ENCODE peak calls at places on chromosomes 1 and 21, in nine cellular contexts. One of them, this sample, is unnamed.
A peak's percentile ranks its signal among the peaks of the same experiment; 100 is the strongest.

GRCh38 chr21:34511154-34511553 is 856 bp downstream of the KCNE1 start:
- DNase-seq in psoas muscle: no peak
- DNase-seq in endothelial cell of umbilical vein: no peak
- DNase-seq in GM23338: no peak
- DNase-seq in PC-3: no peak
- DNase-seq in body of pancreas: no peak
- DNase-seq in cardiac muscle cell: peak; percentile 37
- DNase-seq in colonic mucosa: no peak
- DNase-seq in right lobe of liver: no peak
- DNase-seq in this sample: no peak

GRCh38 chr1:9294440-9294773 is 1.7 kb downstream of the SPSB1 start:
- DNase-seq in psoas muscle: peak; percentile 54
- DNase-seq in endothelial cell of umbilical vein: peak; percentile 85
- DNase-seq in GM23338: no peak
- DNase-seq in PC-3: peak; percentile 91
- DNase-seq in body of pancreas: peak; percentile 32
- DNase-seq in cardiac muscle cell: peak; percentile 60
- DNase-seq in colonic mucosa: no peak
- DNase-seq in right lobe of liver: no peak
- DNase-seq in this sample: no peak

GRCh38 chr21:27565418-27565817 is 598.5 kb upstream of the ADAMTS5 start:
- DNase-seq in psoas muscle: no peak
- DNase-seq in endothelial cell of umbilical vein: no peak
- DNase-seq in GM23338: no peak
- DNase-seq in PC-3: no peak
- DNase-seq in body of pancreas: no peak
- DNase-seq in cardiac muscle cell: no peak
- DNase-seq in colonic mucosa: no peak
- DNase-seq in right lobe of liver: no peak
- DNase-seq in this sample: no peak

GRCh38 chr1:91397605-91398004 is 7.0 kb downstream of the HFM1 start:
- DNase-seq in psoas muscle: no peak
- DNase-seq in endothelial cell of umbilical vein: no peak
- DNase-seq in GM23338: no peak
- DNase-seq in PC-3: no peak
- DNase-seq in body of pancreas: no peak
- DNase-seq in cardiac muscle cell: no peak
- DNase-seq in colonic mucosa: no peak
- DNase-seq in right lobe of liver: no peak
- DNase-seq in this sample: no peak

GRCh38 chr1:54125671-54126070 is 27.1 kb downstream of the CDCP2 start:
- DNase-seq in psoas muscle: peak; percentile 87
- DNase-seq in endothelial cell of umbilical vein: peak; percentile 55
- DNase-seq in GM23338: no peak
- DNase-seq in PC-3: peak; percentile 21
- DNase-seq in body of pancreas: peak; percentile 70
- DNase-seq in cardiac muscle cell: peak; percentile 36
- DNase-seq in colonic mucosa: peak; percentile 47
- DNase-seq in right lobe of liver: peak; percentile 73
- DNase-seq in this sample: no peak

GRCh38 chr21:38984982-38985422 is 179.3 kb downstream of the ETS2 start:
- DNase-seq in psoas muscle: no peak
- DNase-seq in endothelial cell of umbilical vein: peak; percentile 80
- DNase-seq in GM23338: no peak
- DNase-seq in PC-3: no peak
- DNase-seq in body of pancreas: no peak
- DNase-seq in cardiac muscle cell: peak; percentile 90
- DNase-seq in colonic mucosa: no peak
- DNase-seq in right lobe of liver: no peak
- DNase-seq in this sample: no peak

GRCh38 chr1:203181586-203182376 is 4.7 kb downstream of the CHI3L1 start:
- DNase-seq in psoas muscle: no peak
- DNase-seq in endothelial cell of umbilical vein: no peak
- DNase-seq in GM23338: no peak
- DNase-seq in PC-3: no peak
- DNase-seq in body of pancreas: no peak
- DNase-seq in cardiac muscle cell: peak; percentile 35
- DNase-seq in colonic mucosa: no peak
- DNase-seq in right lobe of liver: no peak
- DNase-seq in this sample: no peak

GRCh38 chr1:2611034-2611501 is 21.7 kb downstream of the MMEL1 start:
- DNase-seq in psoas muscle: peak; percentile 53
- DNase-seq in endothelial cell of umbilical vein: peak; percentile 12
- DNase-seq in GM23338: peak; percentile 90
- DNase-seq in PC-3: peak; percentile 32
- DNase-seq in body of pancreas: peak; percentile 24
- DNase-seq in cardiac muscle cell: peak; percentile 12
- DNase-seq in colonic mucosa: peak; percentile 89
- DNase-seq in right lobe of liver: peak; percentile 36
- DNase-seq in this sample: peak; percentile 77

GRCh38 chr1:22207605-22208264 is 64.8 kb upstream of the WNT4 start:
- DNase-seq in psoas muscle: peak; percentile 57
- DNase-seq in endothelial cell of umbilical vein: no peak
- DNase-seq in GM23338: peak; percentile 22
- DNase-seq in PC-3: no peak
- DNase-seq in body of pancreas: no peak
- DNase-seq in cardiac muscle cell: no peak
- DNase-seq in colonic mucosa: no peak
- DNase-seq in right lobe of liver: no peak
- DNase-seq in this sample: no peak

GRCh38 chr1:55696891-55697290 is 481.7 kb upstream of the USP24 start:
- DNase-seq in psoas muscle: no peak
- DNase-seq in endothelial cell of umbilical vein: no peak
- DNase-seq in GM23338: no peak
- DNase-seq in PC-3: no peak
- DNase-seq in body of pancreas: no peak
- DNase-seq in cardiac muscle cell: no peak
- DNase-seq in colonic mucosa: no peak
- DNase-seq in right lobe of liver: no peak
- DNase-seq in this sample: no peak

GRCh38 chr1:21256776-21257175 is 33.5 kb downstream of the ECE1 start:
- DNase-seq in psoas muscle: no peak
- DNase-seq in endothelial cell of umbilical vein: no peak
- DNase-seq in GM23338: no peak
- DNase-seq in PC-3: no peak
- DNase-seq in body of pancreas: no peak
- DNase-seq in cardiac muscle cell: no peak
- DNase-seq in colonic mucosa: no peak
- DNase-seq in right lobe of liver: no peak
- DNase-seq in this sample: no peak

GRCh38 chr21:43206231-43207042 is 37.6 kb downstream of the CRYAA start:
- DNase-seq in psoas muscle: peak; percentile 28
- DNase-seq in endothelial cell of umbilical vein: no peak
- DNase-seq in GM23338: no peak
- DNase-seq in PC-3: no peak
- DNase-seq in body of pancreas: no peak
- DNase-seq in cardiac muscle cell: no peak
- DNase-seq in colonic mucosa: peak; percentile 12
- DNase-seq in right lobe of liver: no peak
- DNase-seq in this sample: peak; percentile 25

GRCh38 chr1:26405281-26405915 is 5.2 kb upstream of the LIN28A start:
- DNase-seq in psoas muscle: no peak
- DNase-seq in endothelial cell of umbilical vein: no peak
- DNase-seq in GM23338: no peak
- DNase-seq in PC-3: peak; percentile 56
- DNase-seq in body of pancreas: no peak
- DNase-seq in cardiac muscle cell: peak; percentile 25
- DNase-seq in colonic mucosa: no peak
- DNase-seq in right lobe of liver: no peak
- DNase-seq in this sample: no peak

GRCh38 chr1:228225740-228226139 is 17.9 kb downstream of the OBSCN start:
- DNase-seq in psoas muscle: no peak
- DNase-seq in endothelial cell of umbilical vein: no peak
- DNase-seq in GM23338: no peak
- DNase-seq in PC-3: no peak
- DNase-seq in body of pancreas: no peak
- DNase-seq in cardiac muscle cell: no peak
- DNase-seq in colonic mucosa: peak; percentile 5
- DNase-seq in right lobe of liver: no peak
- DNase-seq in this sample: no peak

GRCh38 chr1:228225165-228225710 is 17.4 kb downstream of the OBSCN start:
- DNase-seq in psoas muscle: no peak
- DNase-seq in endothelial cell of umbilical vein: no peak
- DNase-seq in GM23338: no peak
- DNase-seq in PC-3: no peak
- DNase-seq in body of pancreas: no peak
- DNase-seq in cardiac muscle cell: no peak
- DNase-seq in colonic mucosa: peak; percentile 0
- DNase-seq in right lobe of liver: no peak
- DNase-seq in this sample: no peak

GRCh38 chr1:228226141-228226874 is 18.5 kb downstream of the OBSCN start:
- DNase-seq in psoas muscle: no peak
- DNase-seq in endothelial cell of umbilical vein: no peak
- DNase-seq in GM23338: no peak
- DNase-seq in PC-3: no peak
- DNase-seq in body of pancreas: no peak
- DNase-seq in cardiac muscle cell: no peak
- DNase-seq in colonic mucosa: peak; percentile 4
- DNase-seq in right lobe of liver: no peak
- DNase-seq in this sample: no peak

GRCh38 chr1:228228601-228229074 is 20.8 kb downstream of the OBSCN start:
- DNase-seq in psoas muscle: no peak
- DNase-seq in endothelial cell of umbilical vein: peak; percentile 22
- DNase-seq in GM23338: no peak
- DNase-seq in PC-3: peak; percentile 90
- DNase-seq in body of pancreas: no peak
- DNase-seq in cardiac muscle cell: peak; percentile 94
- DNase-seq in colonic mucosa: peak; percentile 9
- DNase-seq in right lobe of liver: no peak
- DNase-seq in this sample: no peak

DNA sequence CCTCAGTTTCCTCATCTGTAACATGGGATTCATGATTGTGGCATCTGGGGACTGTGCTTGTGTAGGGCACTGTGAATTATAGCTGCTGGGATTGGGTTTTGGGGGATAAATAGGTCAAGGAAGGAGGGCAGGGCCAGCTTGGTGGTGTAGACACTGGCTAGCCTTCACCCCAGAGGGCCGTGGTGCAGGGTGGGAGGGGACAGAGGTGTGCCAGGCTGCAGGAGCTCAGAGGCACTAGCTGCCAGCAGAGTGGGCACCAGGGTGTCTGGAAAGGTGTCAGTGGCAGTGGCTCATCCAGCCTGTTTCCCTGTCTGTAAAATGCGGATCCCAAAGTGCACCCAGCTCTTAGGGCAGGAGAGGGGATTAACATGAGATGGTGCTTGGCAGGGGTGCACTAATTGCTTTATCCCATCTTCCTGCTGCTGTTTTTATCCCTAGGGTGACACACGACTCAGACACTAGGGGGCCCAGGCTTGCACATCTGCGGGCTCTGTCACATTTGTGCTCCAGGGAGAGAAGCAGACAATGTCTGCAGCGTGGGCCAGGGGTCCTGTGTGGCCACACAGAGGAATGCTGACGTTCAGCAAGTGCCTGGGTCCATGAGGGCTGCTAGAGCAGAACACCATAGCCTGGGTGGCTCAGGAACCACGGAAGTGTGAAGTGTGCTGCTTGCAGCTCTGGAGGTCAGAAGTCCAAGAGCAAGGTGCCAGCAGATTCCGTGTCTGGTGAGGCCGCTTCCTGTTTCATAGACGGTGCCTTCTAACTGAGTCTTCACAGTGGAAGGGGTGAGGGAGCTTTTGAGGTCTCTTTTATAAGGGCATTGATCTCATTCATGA is 19.3 kb downstream of the OBSCN start:
- DNase-seq in psoas muscle: peak; percentile 73
- DNase-seq in endothelial cell of umbilical vein: peak; percentile 15
- DNase-seq in GM23338: no peak
- DNase-seq in PC-3: peak; percentile 19
- DNase-seq in body of pancreas: no peak
- DNase-seq in cardiac muscle cell: peak; percentile 67
- DNase-seq in colonic mucosa: peak; percentile 60
- DNase-seq in right lobe of liver: no peak
- DNase-seq in this sample: no peak
- TF ChIP-seq CTCF in psoas muscle: no peak
- TF ChIP-seq CTCF in endothelial cell of umbilical vein: peak; percentile 47
- TF ChIP-seq CTCF in GM23338: peak; percentile 9
- TF ChIP-seq CTCF in PC-3: peak; percentile 56
- TF ChIP-seq CTCF in body of pancreas: no peak
- TF ChIP-seq CTCF in cardiac muscle cell: peak; percentile 47
- TF ChIP-seq CTCF in colonic mucosa: peak; percentile 25
- TF ChIP-seq CTCF in right lobe of liver: no peak
- TF ChIP-seq CTCF in this sample: no peak

DNA sequence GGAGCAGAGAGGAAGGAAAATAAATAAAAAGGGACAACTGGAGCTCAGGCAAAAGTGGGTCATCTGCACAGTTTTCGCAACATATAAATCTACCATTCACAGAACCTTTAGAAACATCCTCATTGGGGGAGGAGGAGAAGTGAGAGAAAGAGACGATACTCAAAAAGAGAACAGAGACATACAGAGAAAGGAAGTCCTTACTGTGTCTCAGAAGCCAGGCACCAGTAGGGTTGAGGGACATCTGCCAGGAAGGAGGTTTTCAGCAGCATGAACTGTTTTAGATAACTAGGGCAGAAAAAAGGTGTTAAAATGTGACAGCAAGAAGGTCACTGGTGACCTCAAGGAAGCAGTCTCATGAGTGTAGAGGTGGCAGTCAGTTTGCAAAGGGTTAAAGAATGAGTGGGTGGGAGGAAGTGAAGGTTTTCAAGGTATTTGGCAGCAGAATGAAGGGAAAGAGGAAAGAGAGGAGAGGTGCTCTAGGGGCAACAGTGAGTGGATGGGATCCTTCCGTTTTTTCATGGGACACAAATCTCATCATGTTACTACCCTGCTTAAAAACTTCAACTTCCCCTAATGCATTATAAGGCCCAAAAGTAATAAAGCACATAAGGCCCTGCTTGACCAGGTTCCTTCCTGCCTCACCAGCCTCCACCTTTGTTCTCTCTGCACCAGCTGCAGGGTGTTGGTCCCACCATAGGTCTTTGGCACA is 9.5 kb downstream of the JAK1 start:
- DNase-seq in psoas muscle: no peak
- DNase-seq in endothelial cell of umbilical vein: no peak
- DNase-seq in GM23338: no peak
- DNase-seq in PC-3: no peak
- DNase-seq in body of pancreas: no peak
- DNase-seq in cardiac muscle cell: no peak
- DNase-seq in colonic mucosa: no peak
- DNase-seq in right lobe of liver: no peak
- DNase-seq in this sample: no peak
- H3K4me3 ChIP-seq in psoas muscle: no peak overlapping the region
- H3K4me3 ChIP-seq in endothelial cell of umbilical vein: no peak overlapping the region
- H3K4me3 ChIP-seq in GM23338: no peak overlapping the region
- H3K4me3 ChIP-seq in PC-3: no peak overlapping the region
- H3K4me3 ChIP-seq in body of pancreas: no peak overlapping the region
- H3K4me3 ChIP-seq in cardiac muscle cell: no peak overlapping the region
- H3K4me3 ChIP-seq in colonic mucosa: no peak overlapping the region
- H3K4me3 ChIP-seq in right lobe of liver: no peak overlapping the region
- H3K4me3 ChIP-seq in this sample: no peak overlapping the region

GRCh38 chr1:150973258-150973825 is 1.3 kb downstream of the CERS2 start:
- DNase-seq in psoas muscle: no peak
- DNase-seq in endothelial cell of umbilical vein: no peak
- DNase-seq in GM23338: no peak
- DNase-seq in PC-3: no peak
- DNase-seq in body of pancreas: no peak
- DNase-seq in cardiac muscle cell: no peak
- DNase-seq in colonic mucosa: no peak
- DNase-seq in right lobe of liver: peak; percentile 44
- DNase-seq in this sample: no peak
- H3K4me1 ChIP-seq in psoas muscle: peaks cover 38% of the 10 kb centered on the region
- H3K4me1 ChIP-seq in endothelial cell of umbilical vein: peaks cover 28% of the 10 kb centered on the region
- H3K4me1 ChIP-seq in GM23338: peaks cover 60% of the 10 kb centered on the region
- H3K4me1 ChIP-seq in PC-3: peaks cover 49% of the 10 kb centered on the region
- H3K4me1 ChIP-seq in body of pancreas: peaks cover 61% of the 10 kb centered on the region
- H3K4me1 ChIP-seq in cardiac muscle cell: peaks cover 39% of the 10 kb centered on the region
- H3K4me1 ChIP-seq in colonic mucosa: peaks cover 28% of the 10 kb centered on the region
- H3K4me1 ChIP-seq in right lobe of liver: peaks cover 49% of the 10 kb centered on the region
- H3K4me1 ChIP-seq in this sample: peaks cover 29% of the 10 kb centered on the region

GRCh38 chr1:214660900-214661299 is 57.9 kb downstream of the CENPF start:
- DNase-seq in psoas muscle: no peak
- DNase-seq in endothelial cell of umbilical vein: peak; percentile 33
- DNase-seq in GM23338: peak; percentile 39
- DNase-seq in PC-3: peak; percentile 31
- DNase-seq in body of pancreas: peak; percentile 57
- DNase-seq in cardiac muscle cell: peak; percentile 81
- DNase-seq in colonic mucosa: peak; percentile 29
- DNase-seq in right lobe of liver: peak; percentile 20
- DNase-seq in this sample: no peak
- TF ChIP-seq CTCF in psoas muscle: peak; percentile 39
- TF ChIP-seq CTCF in endothelial cell of umbilical vein: peak; percentile 42
- TF ChIP-seq CTCF in GM23338: peak; percentile 31
- TF ChIP-seq CTCF in PC-3: peak; percentile 53
- TF ChIP-seq CTCF in body of pancreas: peak; percentile 36
- TF ChIP-seq CTCF in cardiac muscle cell: peak; percentile 77
- TF ChIP-seq CTCF in colonic mucosa: no peak
- TF ChIP-seq CTCF in right lobe of liver: peak; percentile 40
- TF ChIP-seq CTCF in this sample: peak; percentile 29

This sample was measured in RWPE2.